ENCODE peak calls at places on chromosomes 16 and 17, in six cellular contexts. One of them, this sample, is unnamed.

GRCh38 chr17:74851612-74852236 is 8.0 kb downstream of the GRIN2C start:
- DNase-seq in Kasumi-1: no peak
- DNase-seq in heart right ventricle: no peak
- DNase-seq in SK-N-SH: no peak
- DNase-seq in COR-L47: peak
- DNase-seq in natural killer cell: no peak
- DNase-seq in this sample: no peak

GRCh38 chr16:69799601-69800000 is 37.5 kb downstream of the WWP2 start:
- DNase-seq in SK-N-SH: no peak
- DNase-seq in natural killer cell: no peak
- DNase-seq in Kasumi-1: no peak
- DNase-seq in heart right ventricle: no peak
- DNase-seq in COR-L47: no peak
- DNase-seq in this sample: no peak

GRCh38 chr16:85384831-85385462 is 228.2 kb upstream of the GSE1 start:
- DNase-seq in Kasumi-1: no peak
- DNase-seq in SK-N-SH: no peak
- DNase-seq in heart right ventricle: no peak
- DNase-seq in natural killer cell: no peak
- DNase-seq in COR-L47: peak
- DNase-seq in this sample: no peak

GRCh38 chr17:76140661-76141211 is 309 bp downstream of the FOXJ1 start:
- DNase-seq in COR-L47: no peak
- DNase-seq in heart right ventricle: no peak
- DNase-seq in natural killer cell: no peak
- DNase-seq in SK-N-SH: no peak
- DNase-seq in Kasumi-1: no peak
- DNase-seq in this sample: no peak

GRCh38 chr16:5024632-5025031 is 9.1 kb downstream of the NAGPA start:
- DNase-seq in natural killer cell: no peak
- DNase-seq in heart right ventricle: no peak
- DNase-seq in SK-N-SH: no peak
- DNase-seq in Kasumi-1: no peak
- DNase-seq in COR-L47: peak
- DNase-seq in this sample: peak

GRCh38 chr17:72446525-72447250 is 325.9 kb downstream of the SOX9 start:
- DNase-seq in natural killer cell: no peak
- DNase-seq in heart right ventricle: no peak
- DNase-seq in Kasumi-1: no peak
- DNase-seq in COR-L47: no peak
- DNase-seq in SK-N-SH: no peak
- DNase-seq in this sample: peak

GRCh38 chr17:518047-518735 is 165.6 kb upstream of the RPH3AL start:
- DNase-seq in heart right ventricle: peak
- DNase-seq in natural killer cell: no peak
- DNase-seq in Kasumi-1: no peak
- DNase-seq in SK-N-SH: no peak
- DNase-seq in COR-L47: no peak
- DNase-seq in this sample: no peak

GRCh38 chr17:229945-230235 is 48.4 kb upstream of the DOC2B start:
- DNase-seq in SK-N-SH: no peak
- DNase-seq in natural killer cell: no peak
- DNase-seq in heart right ventricle: no peak
- DNase-seq in Kasumi-1: no peak
- DNase-seq in COR-L47: no peak
- DNase-seq in this sample: no peak

GRCh38 chr17:9239821-9240658 is 218.7 kb downstream of the NTN1 start:
- DNase-seq in SK-N-SH: peak
- DNase-seq in heart right ventricle: peak
- DNase-seq in COR-L47: no peak
- DNase-seq in natural killer cell: peak
- DNase-seq in Kasumi-1: no peak
- DNase-seq in this sample: peak

GRCh38 chr17:8041249-8041928 is 2.5 kb downstream of the ALOX15B start:
- DNase-seq in heart right ventricle: no peak
- DNase-seq in Kasumi-1: peak
- DNase-seq in natural killer cell: no peak
- DNase-seq in COR-L47: no peak
- DNase-seq in SK-N-SH: peak
- DNase-seq in this sample: peak

GRCh38 chr17:36885161-36885735 is 52.0 kb upstream of the LHX1 start:
- DNase-seq in Kasumi-1: no peak
- DNase-seq in COR-L47: no peak
- DNase-seq in SK-N-SH: no peak
- DNase-seq in heart right ventricle: no peak
- DNase-seq in natural killer cell: no peak
- DNase-seq in this sample: no peak

GRCh38 chr17:14352139-14352538 is 51.3 kb downstream of the HS3ST3B1 start:
- DNase-seq in natural killer cell: no peak
- DNase-seq in SK-N-SH: no peak
- DNase-seq in COR-L47: no peak
- DNase-seq in heart right ventricle: no peak
- DNase-seq in Kasumi-1: no peak
- DNase-seq in this sample: no peak

GRCh38 chr17:55817273-55817709 is 66.4 kb downstream of the PCTP start:
- DNase-seq in COR-L47: no peak
- DNase-seq in Kasumi-1: peak
- DNase-seq in heart right ventricle: no peak
- DNase-seq in SK-N-SH: no peak
- DNase-seq in natural killer cell: no peak
- DNase-seq in this sample: no peak

GRCh38 chr17:31838641-31839225 is 20.3 kb downstream of the COPRS start:
- DNase-seq in COR-L47: no peak
- DNase-seq in natural killer cell: no peak
- DNase-seq in SK-N-SH: no peak
- DNase-seq in Kasumi-1: no peak
- DNase-seq in heart right ventricle: no peak
- DNase-seq in this sample: no peak

GRCh38 chr17:32878211-32878610 is 1.3 kb upstream of the MYO1D start:
- DNase-seq in COR-L47: no peak
- DNase-seq in natural killer cell: no peak
- DNase-seq in heart right ventricle: no peak
- DNase-seq in SK-N-SH: no peak
- DNase-seq in Kasumi-1: no peak
- DNase-seq in this sample: no peak